ENCODE peak calls at places on chromosomes 4 and X, in nine cellular contexts. M is fibroblast of pulmonary artery, L is tibial artery, W is cardiac fibroblast, A is HCT116, D is retinal pigment epithelial cell, Q is tibial nerve, S is HFF-Myc, B is astrocyte of the spinal cord. P is an unnamed sample.

GRCh38 chr4:21790437-21791029 is 158.0 kb downstream of the KCNIP4 start:
- DNase-seq in M (peak), L (no peak), W (peak), A (peak), D (no peak), Q (no peak), S (no peak), B (peak), P (peak)

GRCh38 chrX:100895365-100896075 is 21.4 kb upstream of the NOX1 start:
- DNase-seq in M (peak), L (no peak), W (peak), A (peak), D (peak), Q (peak), S (no peak), B (peak), P (peak)

GRCh38 chrX:38183577-38183976 is 37.1 kb downstream of the SRPX start:
- DNase-seq in M (no peak), L (no peak), W (no peak), A (no peak), D (no peak), Q (no peak), S (no peak), B (peak), P (no peak)

GRCh38 chr4:7539659-7540058 is 104.9 kb upstream of the PSAPL1 start:
- DNase-seq in M (no peak), L (no peak), W (no peak), A (peak), D (no peak), Q (no peak), S (no peak), B (no peak), P (no peak)

GRCh38 chr4:13365195-13365594 is 118.9 kb downstream of the RAB28 start:
- DNase-seq in M (no peak), L (no peak), W (no peak), A (no peak), D (no peak), Q (no peak), S (no peak), B (no peak), P (no peak)

GRCh38 chr4:104815593-104816156 is 321.0 kb upstream of the CXXC4 start:
- DNase-seq in M (no peak), L (no peak), W (peak), A (no peak), D (peak), Q (no peak), S (no peak), B (peak), P (peak)

GRCh38 chr4:184293552-184293951 is 75.9 kb upstream of the ENPP6 start:
- DNase-seq in M (peak), L (no peak), W (peak), A (no peak), D (no peak), Q (no peak), S (no peak), B (no peak), P (no peak)

GRCh38 chrX:39442332-39442731 is 641.1 kb downstream of the MID1IP1 start:
- DNase-seq in M (no peak), L (no peak), W (no peak), A (no peak), D (no peak), Q (no peak), S (no peak), B (no peak), P (no peak)

GRCh38 chr4:166700592-166700991 is 533.7 kb downstream of the SPOCK3 start:
- DNase-seq in M (no peak), L (no peak), W (no peak), A (no peak), D (no peak), Q (no peak), S (no peak), B (no peak), P (no peak)

GRCh38 chrX:31123335-31123734 is 51.5 kb upstream of the FTHL17 start:
- DNase-seq in M (no peak), L (no peak), W (no peak), A (no peak), D (no peak), Q (no peak), S (no peak), B (no peak), P (no peak)

GRCh38 chr4:55887594-55887993 is 34.1 kb downstream of the EXOC1 start:
- DNase-seq in M (peak), L (no peak), W (peak), A (no peak), D (no peak), Q (no peak), S (no peak), B (no peak), P (no peak)

GRCh38 chrX:1658083-1658463 is 43.2 kb downstream of the ASMT start:
- DNase-seq in M (no peak), L (no peak), W (no peak), A (no peak), D (no peak), Q (no peak), S (no peak), B (no peak), P (no peak)

GRCh38 chr4:112526061-112526460 is 10.1 kb upstream of the NEUROG2 start:
- DNase-seq in M (no peak), L (no peak), W (no peak), A (no peak), D (no peak), Q (no peak), S (no peak), B (no peak), P (no peak)

GRCh38 chrX:112670964-112671363 is 8.8 kb downstream of the LHFPL1 start:
- DNase-seq in M (no peak), L (no peak), W (no peak), A (no peak), D (no peak), Q (no peak), S (no peak), B (no peak), P (no peak)

GRCh38 chr4:146371812-146372211 is 149.9 kb downstream of the SLC10A7 start:
- DNase-seq in M (peak), L (no peak), W (no peak), A (no peak), D (no peak), Q (no peak), S (no peak), B (no peak), P (no peak)

GRCh38 chrX:105552395-105552794 is 269.9 kb upstream of the NRK start:
- DNase-seq in M (peak), L (no peak), W (peak), A (no peak), D (no peak), Q (no peak), S (no peak), B (peak), P (peak)

GRCh38 chrX:22366166-22366702 is 93.5 kb downstream of the CBLL2 start:
- DNase-seq in M (peak), L (no peak), W (peak), A (no peak), D (no peak), Q (no peak), S (no peak), B (peak), P (no peak)

GRCh38 chr4:137614491-137614890 is 82.2 kb upstream of the PCDH18 start:
- DNase-seq in M (no peak), L (no peak), W (no peak), A (no peak), D (no peak), Q (no peak), S (no peak), B (no peak), P (peak)

GRCh38 chr4:142353149-142353738 is 492.9 kb downstream of the INPP4B start:
- DNase-seq in M (peak), L (no peak), W (peak), A (peak), D (peak), Q (no peak), S (peak), B (peak), P (peak)

GRCh38 chr4:22014222-22014741 is 65.7 kb upstream of the KCNIP4 start:
- DNase-seq in M (peak), L (no peak), W (peak), A (no peak), D (no peak), Q (no peak), S (no peak), B (no peak), P (peak)

GRCh38 chr4:109631709-109632108 is 71.5 kb downstream of the CASP6 start:
- DNase-seq in M (peak), L (peak), W (peak), A (no peak), D (no peak), Q (no peak), S (no peak), B (no peak), P (no peak)

GRCh38 chrX:506341-506740 is 119.6 kb upstream of the PPP2R3B start:
- DNase-seq in M (no peak), L (no peak), W (no peak), A (no peak), D (no peak), Q (no peak), S (no peak), B (no peak), P (no peak)

GRCh38 chrX:128365523-128365922 is 313.3 kb upstream of the ACTRT1 start:
- DNase-seq in M (no peak), L (no peak), W (no peak), A (no peak), D (no peak), Q (no peak), S (no peak), B (no peak), P (peak)

GRCh38 chr4:119233750-119234149 is 21.2 kb downstream of the USP53 start:
- DNase-seq in M (peak), L (no peak), W (peak), A (no peak), D (no peak), Q (no peak), S (no peak), B (no peak), P (no peak)

GRCh38 chrX:40182615-40183014 is 84.9 kb upstream of the BCOR start:
- DNase-seq in M (no peak), L (no peak), W (no peak), A (no peak), D (no peak), Q (no peak), S (no peak), B (no peak), P (no peak)

GRCh38 chr4:42371306-42372063 is 25.8 kb upstream of the SHISA3 start:
- DNase-seq in M (peak), L (no peak), W (peak), A (peak), D (peak), Q (peak), S (peak), B (peak), P (peak)

GRCh38 chr4:76680934-76681333 is 217.0 kb downstream of the SOWAHB start:
- DNase-seq in M (no peak), L (no peak), W (no peak), A (no peak), D (no peak), Q (no peak), S (no peak), B (no peak), P (no peak)

GRCh38 chr4:108433832-108434231 is 186.5 kb upstream of the RPL34 start:
- DNase-seq in M (no peak), L (no peak), W (no peak), A (no peak), D (no peak), Q (no peak), S (peak), B (peak), P (peak)

GRCh38 chr4:31241504-31241903 is 521.3 kb downstream of the PCDH7 start:
- DNase-seq in M (no peak), L (no peak), W (no peak), A (no peak), D (no peak), Q (no peak), S (no peak), B (no peak), P (no peak)

GRCh38 chr4:173333658-173334084 is 487 bp downstream of the HMGB2 start:
- DNase-seq in M (peak), L (peak), W (peak), A (no peak), D (no peak), Q (peak), S (no peak), B (peak), P (no peak)

GRCh38 chr4:110196206-110196870 is 2.1 kb downstream of the ELOVL6 start:
- DNase-seq in M (no peak), L (peak), W (peak), A (no peak), D (no peak), Q (peak), S (peak), B (peak), P (no peak)

GRCh38 chrX:13808865-13809264 is 8.0 kb downstream of the GPM6B start:
- DNase-seq in M (no peak), L (no peak), W (no peak), A (no peak), D (no peak), Q (no peak), S (no peak), B (no peak), P (no peak)

GRCh38 chr4:154807042-154807630 is 26.1 kb downstream of the RBM46 start:
- DNase-seq in M (peak), L (no peak), W (peak), A (peak), D (peak), Q (no peak), S (peak), B (peak), P (peak)

GRCh38 chr4:87949961-87950360 is 25.6 kb upstream of the SPP1 start:
- DNase-seq in M (peak), L (no peak), W (peak), A (no peak), D (no peak), Q (no peak), S (no peak), B (peak), P (peak)

GRCh38 chrX:141936080-141936479 is 32.4 kb downstream of the MAGEC1 start:
- DNase-seq in M (peak), L (no peak), W (peak), A (no peak), D (no peak), Q (no peak), S (no peak), B (peak), P (no peak)

GRCh38 chr4:95417531-95417930 is 131.2 kb downstream of the UNC5C start:
- DNase-seq in M (no peak), L (no peak), W (no peak), A (no peak), D (no peak), Q (no peak), S (no peak), B (no peak), P (peak)

GRCh38 chr4:128385199-128385598 is 97.6 kb upstream of the PGRMC2 start:
- DNase-seq in M (no peak), L (no peak), W (no peak), A (no peak), D (no peak), Q (no peak), S (no peak), B (no peak), P (no peak)

GRCh38 chr4:128384091-128384520 is 96.5 kb upstream of the PGRMC2 start:
- DNase-seq in M (peak), L (no peak), W (peak), A (no peak), D (no peak), Q (no peak), S (no peak), B (peak), P (no peak)

GRCh38 chr4:128386761-128387599 is 99.4 kb upstream of the PGRMC2 start:
- DNase-seq in M (peak), L (peak), W (peak), A (peak), D (peak), Q (peak), S (peak), B (peak), P (peak)

GRCh38 chr4:128384765-128385164 is 97.2 kb upstream of the PGRMC2 start:
- DNase-seq in M (no peak), L (no peak), W (no peak), A (no peak), D (no peak), Q (no peak), S (no peak), B (no peak), P (no peak)

DNA sequence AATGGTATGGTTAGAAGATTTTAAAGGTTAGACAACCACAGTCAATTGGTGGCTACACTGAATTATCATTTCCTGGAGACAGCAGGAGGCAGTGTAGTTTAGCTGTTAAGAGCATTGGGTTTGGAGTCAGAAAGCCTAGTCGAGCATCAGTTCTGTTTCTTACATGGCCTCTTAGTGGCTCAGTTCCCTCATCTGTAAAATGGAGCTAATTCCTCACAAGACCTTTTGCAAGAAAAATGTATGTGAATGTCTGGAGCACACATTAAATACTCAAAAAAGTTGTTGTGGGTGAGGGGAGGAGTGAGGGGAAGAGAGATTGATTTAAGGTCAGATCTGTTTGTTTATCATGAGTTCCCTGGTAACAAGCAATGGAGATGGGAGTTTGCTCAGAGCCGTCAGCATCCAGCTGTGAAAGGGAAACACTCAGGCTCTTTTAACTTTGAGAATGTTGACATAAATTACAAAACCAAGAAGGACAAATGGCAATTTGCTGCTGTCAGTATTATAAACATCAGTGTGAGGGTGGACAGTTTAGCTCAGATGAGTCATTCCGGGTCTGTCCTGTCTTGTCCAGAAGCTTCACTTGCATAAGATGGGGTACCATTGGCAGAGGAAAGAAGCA is 98.2 kb upstream of the PGRMC2 start:
- DNase-seq in M (peak), L (no peak), W (peak), A (no peak), D (no peak), Q (no peak), S (no peak), B (peak), P (peak)
- TF ChIP-seq CTCF in M (peak), L (no peak), W (no peak), A (peak), D (peak), Q (no peak), S (no peak), B (peak), P (peak)

GRCh38 chrX:120367390-120368100 is 5.7 kb downstream of the ATP1B4 start:
- DNase-seq in M (no peak), L (no peak), W (no peak), A (no peak), D (no peak), Q (no peak), S (no peak), B (no peak), P (no peak)

GRCh38 chrX:120366794-120367193 is 4.9 kb downstream of the ATP1B4 start:
- DNase-seq in M (no peak), L (no peak), W (no peak), A (no peak), D (no peak), Q (no peak), S (no peak), B (no peak), P (no peak)

GRCh38 chrX:120361906-120362305 is at the start of gene ATP1B4:
- DNase-seq in M (no peak), L (no peak), W (no peak), A (no peak), D (no peak), Q (no peak), S (no peak), B (no peak), P (no peak)

GRCh38 chrX:120365968-120366367 is 4.1 kb downstream of the ATP1B4 start:
- DNase-seq in M (no peak), L (no peak), W (no peak), A (no peak), D (no peak), Q (no peak), S (no peak), B (no peak), P (no peak)

GRCh38 chrX:120365320-120365719 is 3.4 kb downstream of the ATP1B4 start:
- DNase-seq in M (peak), L (peak), W (peak), A (no peak), D (no peak), Q (no peak), S (no peak), B (no peak), P (no peak)
- H3K4me3 ChIP-seq in M (no peak), L (no peak), W (no peak), A (no peak), D (no peak), Q (no peak), S (no peak), B (no peak), P (no peak)

GRCh38 chrX:115268421-115268820 is 21.1 kb upstream of the LUZP4 start:
- DNase-seq in M (no peak), L (no peak), W (no peak), A (peak), D (no peak), Q (no peak), S (no peak), B (no peak), P (peak)
- TF ChIP-seq CTCF in M (peak), L (no peak), W (peak), A (peak), D (peak), Q (no peak), S (peak), B (peak), P (no peak)

DNA sequence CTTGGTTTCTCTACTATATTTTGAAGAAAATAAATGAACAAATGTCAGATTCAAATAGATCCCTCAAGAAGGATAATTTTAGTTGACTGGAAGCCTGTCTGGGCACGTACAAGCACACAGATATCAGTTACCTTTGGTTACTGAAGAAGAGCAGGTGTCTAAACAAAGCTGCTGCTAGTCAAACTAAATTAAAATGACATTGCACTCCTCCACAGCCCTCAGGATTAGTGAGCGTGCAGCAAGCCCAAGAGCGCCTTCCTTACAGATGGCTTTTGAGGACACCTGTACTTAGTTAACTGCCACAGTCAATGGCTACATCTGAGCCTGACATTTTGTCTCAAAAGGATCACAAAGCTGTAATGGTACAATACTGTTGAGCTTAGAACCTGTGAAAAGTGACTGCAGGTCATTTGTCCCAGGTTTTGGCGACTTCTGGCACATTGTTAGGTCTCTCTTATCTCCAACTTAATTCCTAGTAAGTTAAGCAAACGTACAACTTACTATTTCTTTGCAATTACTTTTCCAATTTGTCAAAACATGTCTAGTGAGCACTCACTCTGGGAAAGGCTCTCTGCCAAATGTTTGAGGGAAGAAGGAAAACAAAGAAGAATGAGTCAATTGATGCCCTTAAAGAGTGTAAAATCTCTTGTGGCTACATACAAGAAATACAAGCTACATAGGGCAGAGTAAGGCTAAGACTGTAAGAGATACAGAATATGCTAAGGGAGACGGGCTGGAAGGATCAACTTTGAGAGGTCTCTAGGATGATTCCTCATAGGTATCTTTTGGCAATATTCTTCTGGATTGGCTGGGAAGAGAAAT is 25.6 kb upstream of the DAPP1 start:
- DNase-seq in M (peak), L (no peak), W (peak), A (no peak), D (peak), Q (no peak), S (no peak), B (peak), P (peak)
- H3K4me3 ChIP-seq in M (no peak), L (no peak), W (no peak), A (no peak), D (no peak), Q (no peak), S (no peak), B (no peak), P (no peak)

DNA sequence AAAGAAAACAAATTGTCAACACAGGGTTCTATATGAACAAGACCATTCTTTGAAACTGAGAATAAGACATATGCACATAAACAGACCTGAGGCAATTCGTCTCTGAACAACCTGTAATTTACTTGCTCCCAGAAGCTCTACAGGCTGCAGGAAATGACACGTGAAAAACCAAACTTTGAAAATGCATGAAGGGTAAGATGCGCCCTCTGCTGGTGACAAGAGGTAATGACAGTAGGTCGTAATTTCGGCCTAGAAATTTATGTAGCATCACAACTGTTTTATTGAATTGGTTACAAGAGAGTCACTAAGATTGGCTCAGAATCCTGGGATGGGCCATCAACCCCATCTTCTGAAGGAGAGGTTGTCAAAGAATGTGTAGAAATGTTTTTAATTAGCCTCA is 276.5 kb downstream of the PPP4R3C start:
- DNase-seq in M (peak), L (no peak), W (peak), A (peak), D (peak), Q (no peak), S (peak), B (peak), P (peak)
- TF ChIP-seq CTCF in M (peak), L (peak), W (peak), A (peak), D (peak), Q (peak), S (peak), B (peak), P (peak)

GRCh38 chrX:75522565-75523411 is at the start of gene ZDHHC15:
- DNase-seq in M (peak), L (peak), W (no peak), A (no peak), D (peak), Q (peak), S (no peak), B (peak), P (peak)
- H3K4me3 ChIP-seq in M (peak), L (peak), W (peak), A (no peak), D (peak), Q (peak), S (no peak), B (peak), P (peak)

P was measured in bronchial epithelial cell.